ENCODE peak calls at places on chromosomes 11 and 22, in four cellular contexts. One of them, this sample, is unnamed.

GRCh38 chr22:50257451-50258360 is 3.8 kb downstream of the MAPK12 start:
- DNase-seq in immature natural killer cell: no peak
- DNase-seq in NCI-H2029: no peak
- DNase-seq in fibroblast of pulmonary artery: no peak
- DNase-seq in this sample: no peak

GRCh38 chr22:41600976-41601375 is 11.3 kb upstream of the PMM1 start:
- DNase-seq in immature natural killer cell: no peak
- DNase-seq in NCI-H2029: no peak
- DNase-seq in fibroblast of pulmonary artery: no peak
- DNase-seq in this sample: no peak

GRCh38 chr11:75140269-75141138 is 10.4 kb upstream of the SLCO2B1 start:
- DNase-seq in immature natural killer cell: peak; percentile 63
- DNase-seq in NCI-H2029: peak; percentile 16
- DNase-seq in fibroblast of pulmonary artery: peak; percentile 43
- DNase-seq in this sample: peak; percentile 74

GRCh38 chr11:70694371-70694770 is 296.0 kb downstream of the CTTN start:
- DNase-seq in immature natural killer cell: no peak
- DNase-seq in NCI-H2029: no peak
- DNase-seq in fibroblast of pulmonary artery: no peak
- DNase-seq in this sample: no peak

GRCh38 chr11:9047986-9048522 is 43.3 kb downstream of the SCUBE2 start:
- DNase-seq in immature natural killer cell: no peak
- DNase-seq in NCI-H2029: no peak
- DNase-seq in fibroblast of pulmonary artery: peak; percentile 55
- DNase-seq in this sample: no peak

GRCh38 chr11:727281-727701 is 20.0 kb upstream of the TALDO1 start:
- DNase-seq in immature natural killer cell: no peak
- DNase-seq in NCI-H2029: no peak
- DNase-seq in fibroblast of pulmonary artery: no peak
- DNase-seq in this sample: no peak

GRCh38 chr22:24305260-24305692 is 34.6 kb downstream of the SPECC1L start:
- DNase-seq in immature natural killer cell: peak; percentile 2
- DNase-seq in NCI-H2029: no peak
- DNase-seq in fibroblast of pulmonary artery: peak; percentile 71
- DNase-seq in this sample: no peak

GRCh38 chr22:24830205-24830979 is 24.4 kb downstream of the SGSM1 start:
- DNase-seq in immature natural killer cell: no peak
- DNase-seq in NCI-H2029: no peak
- DNase-seq in fibroblast of pulmonary artery: no peak
- DNase-seq in this sample: no peak

GRCh38 chr11:132300283-132300682 is 929.9 kb downstream of the NTM start:
- DNase-seq in immature natural killer cell: no peak
- DNase-seq in NCI-H2029: no peak
- DNase-seq in fibroblast of pulmonary artery: no peak
- DNase-seq in this sample: no peak

GRCh38 chr11:106917973-106918372 is 100.3 kb downstream of the GUCY1A2 start:
- DNase-seq in immature natural killer cell: no peak
- DNase-seq in NCI-H2029: no peak
- DNase-seq in fibroblast of pulmonary artery: peak; percentile 13
- DNase-seq in this sample: no peak

GRCh38 chr11:75633409-75634011 is 35.3 kb downstream of the MAP6 start:
- DNase-seq in immature natural killer cell: no peak
- DNase-seq in NCI-H2029: no peak
- DNase-seq in fibroblast of pulmonary artery: no peak
- DNase-seq in this sample: no peak

GRCh38 chr11:118488480-118489109 is 38.7 kb upstream of the TTC36 start:
- DNase-seq in immature natural killer cell: peak; percentile 72
- DNase-seq in NCI-H2029: peak; percentile 7
- DNase-seq in fibroblast of pulmonary artery: peak; percentile 88
- DNase-seq in this sample: peak; percentile 52

GRCh38 chr11:45688472-45689033 is 23.1 kb upstream of the CHST1 start:
- DNase-seq in immature natural killer cell: no peak
- DNase-seq in NCI-H2029: no peak
- DNase-seq in fibroblast of pulmonary artery: no peak
- DNase-seq in this sample: no peak

GRCh38 chr11:8818421-8818820 is 92.6 kb upstream of the AKIP1 start:
- DNase-seq in immature natural killer cell: no peak
- DNase-seq in NCI-H2029: no peak
- DNase-seq in fibroblast of pulmonary artery: no peak
- DNase-seq in this sample: no peak

GRCh38 chr11:119778391-119779194 is 49.6 kb upstream of the NECTIN1 start:
- DNase-seq in immature natural killer cell: no peak
- DNase-seq in NCI-H2029: no peak
- DNase-seq in fibroblast of pulmonary artery: no peak
- DNase-seq in this sample: peak; percentile 39

GRCh38 chr11:66543263-66544107 is 2.4 kb downstream of the ZDHHC24 start:
- DNase-seq in immature natural killer cell: peak; percentile 84
- DNase-seq in NCI-H2029: no peak
- DNase-seq in fibroblast of pulmonary artery: peak; percentile 61
- DNase-seq in this sample: peak; percentile 84

GRCh38 chr11:19715373-19715772 is 2.7 kb downstream of the NAV2 start:
- DNase-seq in immature natural killer cell: no peak
- DNase-seq in NCI-H2029: no peak
- DNase-seq in fibroblast of pulmonary artery: peak; percentile 81
- DNase-seq in this sample: no peak

GRCh38 chr11:134578807-134579708 is 167.0 kb upstream of the B3GAT1 start:
- DNase-seq in immature natural killer cell: no peak
- DNase-seq in NCI-H2029: no peak
- DNase-seq in fibroblast of pulmonary artery: no peak
- DNase-seq in this sample: no peak

GRCh38 chr11:96863520-96863919 is 473.7 kb downstream of the JRKL start:
- DNase-seq in immature natural killer cell: no peak
- DNase-seq in NCI-H2029: peak; percentile 0
- DNase-seq in fibroblast of pulmonary artery: peak; percentile 13
- DNase-seq in this sample: peak; percentile 15

GRCh38 chr22:38120359-38121110 is 10.1 kb upstream of the BAIAP2L2 start:
- DNase-seq in immature natural killer cell: no peak
- DNase-seq in NCI-H2029: no peak
- DNase-seq in fibroblast of pulmonary artery: no peak
- DNase-seq in this sample: no peak

GRCh38 chr11:2129323-2129698 is 9.9 kb downstream of the IGF2 start:
- DNase-seq in immature natural killer cell: no peak
- DNase-seq in NCI-H2029: no peak
- DNase-seq in fibroblast of pulmonary artery: no peak
- DNase-seq in this sample: no peak

GRCh38 chr22:45977003-45977395 is at the start of gene WNT7B:
- DNase-seq in immature natural killer cell: no peak
- DNase-seq in NCI-H2029: peak; percentile 78
- DNase-seq in fibroblast of pulmonary artery: no peak
- DNase-seq in this sample: no peak

GRCh38 chr11:110130642-110131238 is 37.5 kb downstream of the ZC3H12C start:
- DNase-seq in immature natural killer cell: no peak
- DNase-seq in NCI-H2029: peak; percentile 90
- DNase-seq in fibroblast of pulmonary artery: peak; percentile 72
- DNase-seq in this sample: no peak

GRCh38 chr11:69049490-69049867 is 747 bp downstream of the TPCN2 start:
- DNase-seq in immature natural killer cell: peak; percentile 14
- DNase-seq in NCI-H2029: no peak
- DNase-seq in fibroblast of pulmonary artery: no peak
- DNase-seq in this sample: no peak

GRCh38 chr22:35479359-35479758 is 61.3 kb upstream of the RASD2 start:
- DNase-seq in immature natural killer cell: no peak
- DNase-seq in NCI-H2029: no peak
- DNase-seq in fibroblast of pulmonary artery: no peak
- DNase-seq in this sample: no peak

GRCh38 chr11:111586305-111586915 is 15.8 kb upstream of the SIK2 start:
- DNase-seq in immature natural killer cell: peak; percentile 43
- DNase-seq in NCI-H2029: peak; percentile 50
- DNase-seq in fibroblast of pulmonary artery: peak; percentile 72
- DNase-seq in this sample: no peak

GRCh38 chr22:26707581-26707980 is 50.2 kb downstream of the MIAT start:
- DNase-seq in immature natural killer cell: no peak
- DNase-seq in NCI-H2029: peak; percentile 4
- DNase-seq in fibroblast of pulmonary artery: no peak
- DNase-seq in this sample: no peak

GRCh38 chr11:125941606-125942275 is 4.1 kb upstream of the VSIG10L2 start:
- DNase-seq in immature natural killer cell: no peak
- DNase-seq in NCI-H2029: peak; percentile 80
- DNase-seq in fibroblast of pulmonary artery: peak; percentile 34
- DNase-seq in this sample: peak; percentile 72

GRCh38 chr11:134401825-134402809 is 9.9 kb downstream of the B3GAT1 start:
- DNase-seq in immature natural killer cell: peak; percentile 44
- DNase-seq in NCI-H2029: no peak
- DNase-seq in fibroblast of pulmonary artery: no peak
- DNase-seq in this sample: no peak

GRCh38 chr11:73218106-73218829 is at the start of gene P2RY2:
- DNase-seq in immature natural killer cell: no peak
- DNase-seq in NCI-H2029: no peak
- DNase-seq in fibroblast of pulmonary artery: peak; percentile 24
- DNase-seq in this sample: peak; percentile 91

GRCh38 chr11:118205979-118206611 is 18.7 kb downstream of the JAML start:
- DNase-seq in immature natural killer cell: no peak
- DNase-seq in NCI-H2029: no peak
- DNase-seq in fibroblast of pulmonary artery: no peak
- DNase-seq in this sample: no peak

GRCh38 chr11:117492578-117493251 is 165.1 kb downstream of the CEP164 start:
- DNase-seq in immature natural killer cell: no peak
- DNase-seq in NCI-H2029: no peak
- DNase-seq in fibroblast of pulmonary artery: no peak
- DNase-seq in this sample: no peak

GRCh38 chr22:23534201-23534850 is 45.8 kb downstream of the IGLL1 start:
- DNase-seq in immature natural killer cell: no peak
- DNase-seq in NCI-H2029: no peak
- DNase-seq in fibroblast of pulmonary artery: peak; percentile 19
- DNase-seq in this sample: no peak

GRCh38 chr11:35235944-35236666 is 97.1 kb downstream of the CD44 start:
- DNase-seq in immature natural killer cell: peak; percentile 67
- DNase-seq in NCI-H2029: peak; percentile 39
- DNase-seq in fibroblast of pulmonary artery: no peak
- DNase-seq in this sample: peak; percentile 24

GRCh38 chr22:34592341-34592740 is 473.6 kb upstream of the ISX start:
- DNase-seq in immature natural killer cell: no peak
- DNase-seq in NCI-H2029: no peak
- DNase-seq in fibroblast of pulmonary artery: no peak
- DNase-seq in this sample: no peak

GRCh38 chr22:42515896-42516295 is 3.7 kb downstream of the RRP7A start:
- DNase-seq in immature natural killer cell: no peak
- DNase-seq in NCI-H2029: no peak
- DNase-seq in fibroblast of pulmonary artery: no peak
- DNase-seq in this sample: no peak

GRCh38 chr11:2528301-2529050 is 83.7 kb downstream of the KCNQ1 start:
- DNase-seq in immature natural killer cell: no peak
- DNase-seq in NCI-H2029: no peak
- DNase-seq in fibroblast of pulmonary artery: no peak
- DNase-seq in this sample: no peak

GRCh38 chr22:38355275-38355674 is 38.0 kb upstream of the CSNK1E start:
- DNase-seq in immature natural killer cell: no peak
- DNase-seq in NCI-H2029: no peak
- DNase-seq in fibroblast of pulmonary artery: no peak
- DNase-seq in this sample: no peak

GRCh38 chr11:11250470-11250869 is 102.6 kb downstream of the CSNK2A3 start:
- DNase-seq in immature natural killer cell: no peak
- DNase-seq in NCI-H2029: no peak
- DNase-seq in fibroblast of pulmonary artery: no peak
- DNase-seq in this sample: no peak

This sample was measured in Peyer's patch.